ENCODE peak calls at places on chromosomes 11 and 22, in six cellular contexts. N is H1, J is adrenal gland, B is left ventricle myocardium inferior, W is pancreas, K is transverse colon. O is an unnamed sample.

GRCh38 chr11:80727315-80727714 is 1286.5 kb upstream of the TENM4 start:
- DNase-seq in W (no peak), B (no peak), N (peak), K (no peak), J (no peak), O (peak)

GRCh38 chr22:17845790-17846189 is 71.5 kb upstream of the BID start:
- DNase-seq in J (no peak), K (no peak), W (no peak), B (no peak), N (no peak), O (no peak)

GRCh38 chr22:23245045-23245798 is 64.9 kb downstream of the BCR start:
- DNase-seq in W (no peak), J (peak), K (no peak), N (no peak), B (no peak), O (peak)

GRCh38 chr11:112321521-112322172 is 61.0 kb upstream of the PLET1 start:
- DNase-seq in W (peak), N (peak), K (peak), J (peak), B (peak), O (peak)

GRCh38 chr22:49663311-49663711 is 164.4 kb downstream of the BRD1 start:
- DNase-seq in J (no peak), K (no peak), N (no peak), B (no peak), W (no peak), O (no peak)

GRCh38 chr11:29025001-29025400 is 916.8 kb downstream of the METTL15 start:
- DNase-seq in J (no peak), W (no peak), B (no peak), N (no peak), K (no peak), O (no peak)

GRCh38 chr11:75265851-75266531 is 25.4 kb downstream of the TPBGL start:
- DNase-seq in B (no peak), N (no peak), J (no peak), W (no peak), K (peak), O (no peak)

GRCh38 chr11:27977031-27977430 is 130.9 kb downstream of the KIF18A start:
- DNase-seq in B (no peak), K (no peak), N (no peak), J (no peak), W (no peak), O (no peak)

GRCh38 chr22:22422629-22423112 is 85.9 kb downstream of the ZNF280B start:
- DNase-seq in W (peak), J (peak), B (peak), N (peak), K (peak), O (peak)

GRCh38 chr22:44383071-44383575 is 70.4 kb upstream of the SHISAL1 start:
- DNase-seq in W (no peak), J (no peak), K (no peak), B (no peak), N (no peak), O (no peak)

GRCh38 chr11:29255401-29255800 is 761.4 kb downstream of the KCNA4 start:
- DNase-seq in K (no peak), J (no peak), N (no peak), B (no peak), W (no peak), O (no peak)

GRCh38 chr11:57297221-57297620 is 27.5 kb downstream of the TNKS1BP1 start:
- DNase-seq in J (no peak), B (no peak), K (no peak), W (no peak), N (no peak), O (no peak)

GRCh38 chr11:112082729-112083128 is 3.8 kb downstream of the TIMM8B start:
- DNase-seq in K (no peak), J (no peak), N (no peak), W (no peak), B (no peak), O (no peak)

GRCh38 chr11:18384157-18384641 is 10.2 kb upstream of the LDHA start:
- DNase-seq in K (peak), N (no peak), J (peak), B (peak), W (peak), O (peak)

GRCh38 chr11:73528420-73528819 is 69.5 kb downstream of the FAM168A start:
- DNase-seq in K (no peak), N (no peak), W (no peak), J (no peak), B (no peak), O (no peak)

DNA sequence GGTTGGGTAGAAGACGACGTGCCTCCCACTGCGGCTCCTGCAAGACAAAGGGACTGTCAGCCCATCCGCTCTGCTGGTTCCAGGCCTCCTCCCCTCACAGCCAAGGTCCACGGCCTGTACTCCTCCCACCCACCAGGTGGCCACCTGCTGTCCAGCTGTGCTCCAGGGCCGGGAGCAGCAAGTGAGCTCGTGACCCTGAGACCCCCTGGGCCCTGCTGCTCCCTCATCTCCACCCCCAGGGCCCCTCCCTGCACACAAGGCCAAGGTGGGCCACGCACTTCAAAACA is 27.4 kb downstream of the TSPAN4 start:
- DNase-seq in N (no peak), K (no peak), J (no peak), B (no peak), W (no peak), O (no peak)
- TF ChIP-seq CTCF in N (peak), K (no peak), J (no peak), B (peak), W (no peak), O (peak)

GRCh38 chr11:84806354-84806753 is 820.8 kb downstream of the DLG2 start:
- DNase-seq in N (no peak), B (no peak), W (no peak), J (no peak), K (no peak), O (no peak)

GRCh38 chr11:84795698-84796097 is 831.4 kb downstream of the DLG2 start:
- DNase-seq in J (no peak), K (no peak), B (no peak), W (no peak), N (no peak), O (no peak)

GRCh38 chr11:84794663-84795443 is 832.3 kb downstream of the DLG2 start:
- DNase-seq in J (no peak), N (no peak), W (no peak), B (no peak), K (no peak), O (no peak)

GRCh38 chr11:84804026-84804425 is 823.1 kb downstream of the DLG2 start:
- DNase-seq in K (no peak), N (no peak), J (no peak), B (no peak), W (no peak), O (no peak)

GRCh38 chr11:84800755-84801346 is 826.3 kb downstream of the DLG2 start:
- DNase-seq in W (no peak), B (no peak), J (no peak), K (no peak), N (no peak), O (peak)
- TF ChIP-seq CTCF in W (no peak), B (no peak), J (peak), K (no peak), N (peak), O (no peak)

GRCh38 chr11:58495906-58496305 is 12.0 kb downstream of the OR5B21 start:
- DNase-seq in J (no peak), B (no peak), W (no peak), K (no peak), N (no peak), O (no peak)
- TF ChIP-seq CTCF in J (no peak), B (no peak), W (no peak), K (no peak), N (no peak), O (no peak)

GRCh38 chr11:118882489-118882888 is 1.2 kb upstream of the CXCR5 start:
- DNase-seq in J (no peak), B (no peak), N (no peak), W (no peak), K (no peak), O (no peak)

GRCh38 chr11:118885319-118885718 is 1.6 kb downstream of the CXCR5 start:
- DNase-seq in B (no peak), K (no peak), W (no peak), J (no peak), N (no peak), O (no peak)

GRCh38 chr11:118883004-118883367 is 706 bp upstream of the CXCR5 start:
- DNase-seq in W (no peak), B (no peak), J (no peak), N (no peak), K (no peak), O (no peak)

GRCh38 chr11:118884613-118885274 is 1.1 kb downstream of the CXCR5 start:
- DNase-seq in J (no peak), B (no peak), K (no peak), N (no peak), W (no peak), O (no peak)

DNA sequence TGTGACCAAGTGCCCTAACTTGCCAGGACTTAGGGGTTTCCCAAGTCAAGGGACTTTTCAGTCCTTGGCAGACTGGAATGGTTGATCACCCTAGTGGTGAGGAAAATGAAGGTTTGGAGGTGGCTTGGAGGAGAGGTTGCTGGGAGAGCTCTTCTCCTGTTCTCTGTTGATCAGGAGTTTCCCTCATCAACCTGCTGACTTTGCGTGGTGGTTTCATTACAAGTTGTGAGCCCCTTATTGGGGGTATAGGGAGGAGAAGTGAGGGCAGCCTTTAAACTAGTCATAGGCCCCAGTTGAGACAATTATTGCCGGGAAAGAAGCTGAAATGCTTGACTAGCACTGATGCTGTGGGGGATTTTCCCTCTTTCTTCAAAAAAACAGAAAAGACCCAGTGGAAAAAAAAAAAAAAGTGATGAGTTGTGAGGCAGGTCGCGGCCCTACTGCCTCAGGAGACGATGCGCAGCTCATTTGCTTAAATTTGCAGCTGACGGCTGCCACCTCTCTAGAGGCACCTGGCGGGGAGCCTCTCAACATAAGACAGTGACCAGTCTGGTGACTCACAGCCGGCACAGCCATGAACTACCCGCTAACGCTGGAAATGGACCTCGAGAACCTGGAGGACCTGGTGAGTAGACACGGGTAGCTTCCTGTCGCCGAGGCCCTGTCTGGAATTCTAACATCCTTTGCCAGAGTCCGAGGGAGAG is at the start of gene CXCR5:
- DNase-seq in W (no peak), N (no peak), K (peak), J (no peak), B (no peak), O (no peak)
- TF ChIP-seq CTCF in W (no peak), N (peak), K (no peak), J (no peak), B (no peak), O (no peak)